ENCODE peak calls at places on chromosomes 3 and 15, in five cellular contexts. X is bronchial epithelial cell, F is left ventricle myocardium inferior, C is cardiac fibroblast, D is fibroblast of pulmonary artery. Z is an unnamed sample.

GRCh38 chr3:126515066-126515706 is 2.4 kb downstream of the UROC1 start:
- DNase-seq in X (no peak), D (no peak), F (no peak), C (no peak), Z (no peak)

GRCh38 chr15:57572463-57572862 is 19.2 kb upstream of the MYZAP start:
- DNase-seq in C (no peak), F (no peak), X (no peak), D (no peak), Z (no peak)

GRCh38 chr3:28334552-28334951 is 14.0 kb upstream of the ZCWPW2 start:
- DNase-seq in D (peak), C (peak), F (no peak), X (no peak), Z (no peak)

GRCh38 chr3:190265126-190265525 is 57.1 kb downstream of the CLDN1 start:
- DNase-seq in D (peak), F (no peak), X (peak), C (no peak), Z (no peak)

GRCh38 chr15:69380100-69380725 is 33.9 kb upstream of the KIF23 start:
- DNase-seq in F (no peak), X (no peak), D (peak), C (peak), Z (no peak)

GRCh38 chr3:129662230-129662629 is 55.8 kb upstream of the PLXND1 start:
- DNase-seq in D (no peak), C (no peak), F (no peak), X (peak), Z (no peak)

GRCh38 chr3:79167651-79168416 is 600.0 kb downstream of the ROBO1 start:
- DNase-seq in D (peak), X (peak), F (no peak), C (peak), Z (no peak)

GRCh38 chr15:62624541-62625399 is 417.8 kb upstream of the TPM1 start:
- DNase-seq in F (no peak), X (peak), D (peak), C (peak), Z (peak)

GRCh38 chr3:100629728-100630127 is 20.3 kb downstream of the ADGRG7 start:
- DNase-seq in C (no peak), D (no peak), F (no peak), X (peak), Z (no peak)

GRCh38 chr3:167491626-167492025 is 17.8 kb upstream of the SERPINI2 start:
- DNase-seq in C (no peak), X (no peak), D (no peak), F (no peak), Z (no peak)

GRCh38 chr15:67039349-67040075 is 25.9 kb upstream of the SMAD3 start:
- DNase-seq in D (no peak), C (no peak), X (peak), F (no peak), Z (no peak)

GRCh38 chr15:69253156-69253555 is 45.6 kb upstream of the PAQR5 start:
- DNase-seq in C (peak), D (peak), F (peak), X (peak), Z (peak)

GRCh38 chr15:93033434-93034045 is 55.5 kb downstream of the RGMA start:
- DNase-seq in X (no peak), D (no peak), F (no peak), C (no peak), Z (no peak)

GRCh38 chr3:151168269-151169094 is 34.5 kb downstream of the GPR171 start:
- DNase-seq in D (peak), C (peak), X (peak), F (peak), Z (no peak)

GRCh38 chr3:195247863-195248189 is 23.1 kb downstream of the XXYLT1 start:
- DNase-seq in C (no peak), D (no peak), F (no peak), X (no peak), Z (no peak)

GRCh38 chr15:62323353-62323752 is 158.3 kb upstream of the C2CD4B start:
- DNase-seq in X (no peak), F (no peak), D (no peak), C (no peak), Z (no peak)

GRCh38 chr15:60392986-60393811 is 4.6 kb downstream of the ANXA2 start:
- DNase-seq in X (peak), F (peak), D (peak), C (peak), Z (peak)

GRCh38 chr3:1207904-1208303 is 115.1 kb downstream of the CNTN6 start:
- DNase-seq in F (no peak), X (no peak), D (no peak), C (no peak), Z (no peak)

GRCh38 chr15:25545017-25545416 is 106.2 kb upstream of the UBE3A start:
- DNase-seq in D (peak), C (no peak), X (peak), F (no peak), Z (peak)

GRCh38 chr15:51812598-51812997 is 16.9 kb upstream of the TMOD3 start:
- DNase-seq in C (no peak), F (no peak), X (no peak), D (no peak), Z (no peak)

GRCh38 chr15:70254186-70254974 is 156.7 kb upstream of the TLE3 start:
- DNase-seq in X (no peak), F (no peak), D (no peak), C (no peak), Z (no peak)

GRCh38 chr3:19543212-19543841 is 390.7 kb downstream of the EFHB start:
- DNase-seq in F (no peak), C (peak), X (peak), D (peak), Z (peak)

GRCh38 chr3:4982773-4983738 is 3.8 kb downstream of the BHLHE40 start:
- DNase-seq in X (peak), F (no peak), D (peak), C (peak), Z (no peak)

GRCh38 chr3:104632947-104633346 is 733.8 kb upstream of the ALCAM start:
- DNase-seq in D (no peak), X (peak), C (peak), F (no peak), Z (no peak)

GRCh38 chr15:81181220-81181619 is 15.5 kb upstream of the IL16 start:
- DNase-seq in X (no peak), F (no peak), C (no peak), D (no peak), Z (no peak)

GRCh38 chr3:193560091-193560490 is 5.4 kb upstream of the ATP13A4 start:
- DNase-seq in D (no peak), F (no peak), C (no peak), X (no peak), Z (no peak)

GRCh38 chr3:126990890-126991289 is 8.0 kb downstream of the PLXNA1 start:
- DNase-seq in F (no peak), X (no peak), D (no peak), C (no peak), Z (no peak)

GRCh38 chr3:90092994-90093393 is 985.6 kb downstream of the EPHA3 start:
- DNase-seq in F (no peak), D (peak), C (peak), X (peak), Z (no peak)

GRCh38 chr3:152196782-152197181 is 71.9 kb upstream of the MBNL1 start:
- DNase-seq in X (no peak), D (no peak), F (no peak), C (no peak), Z (no peak)
- H3K4me3 ChIP-seq in X (no peak), D (no peak), F (peak), C (no peak), Z (no peak)

GRCh38 chr15:59290311-59291213 is 82.1 kb downstream of the MYO1E start:
- DNase-seq in D (no peak), X (no peak), F (no peak), C (no peak), Z (no peak)
- H3K4me3 ChIP-seq in D (no peak), X (no peak), F (no peak), C (no peak), Z (no peak)

GRCh38 chr3:146503459-146504202 is 34.3 kb upstream of the PLSCR2 start:
- DNase-seq in D (peak), C (peak), F (no peak), X (peak), Z (peak)
- H3K4me3 ChIP-seq in D (no peak), C (no peak), F (no peak), X (peak), Z (no peak)

DNA sequence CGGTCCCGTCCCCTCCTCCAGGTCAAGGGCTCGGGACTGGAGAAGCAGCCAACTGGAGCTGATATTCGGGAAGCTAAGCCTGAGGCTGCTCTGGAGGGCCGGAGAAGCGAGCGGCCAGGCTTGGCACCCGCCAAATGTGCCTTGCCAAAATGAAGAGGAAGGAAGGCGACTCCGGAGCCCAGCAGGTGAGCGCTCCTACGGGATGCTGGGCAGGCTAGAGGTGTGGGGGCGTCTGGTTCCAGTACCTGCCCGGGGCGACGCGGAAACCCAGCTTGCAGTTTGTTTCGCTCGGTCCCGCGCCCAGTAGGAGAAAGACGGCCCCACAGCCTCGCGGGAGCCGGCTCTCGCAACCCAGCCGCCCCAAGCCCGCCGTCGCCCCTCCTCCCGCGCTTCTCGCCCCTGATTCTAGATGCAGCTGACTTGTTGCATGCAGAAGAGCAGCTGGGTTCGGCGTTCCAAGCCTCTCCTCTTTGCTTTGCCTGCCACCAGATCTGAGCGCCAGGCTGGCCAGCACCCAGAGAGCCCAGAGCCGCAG is 16.1 kb upstream of the AEN start:
- DNase-seq in D (no peak), X (no peak), F (no peak), C (no peak), Z (no peak)
- H3K4me3 ChIP-seq in D (no peak), X (no peak), F (peak), C (no peak), Z (no peak)

DNA sequence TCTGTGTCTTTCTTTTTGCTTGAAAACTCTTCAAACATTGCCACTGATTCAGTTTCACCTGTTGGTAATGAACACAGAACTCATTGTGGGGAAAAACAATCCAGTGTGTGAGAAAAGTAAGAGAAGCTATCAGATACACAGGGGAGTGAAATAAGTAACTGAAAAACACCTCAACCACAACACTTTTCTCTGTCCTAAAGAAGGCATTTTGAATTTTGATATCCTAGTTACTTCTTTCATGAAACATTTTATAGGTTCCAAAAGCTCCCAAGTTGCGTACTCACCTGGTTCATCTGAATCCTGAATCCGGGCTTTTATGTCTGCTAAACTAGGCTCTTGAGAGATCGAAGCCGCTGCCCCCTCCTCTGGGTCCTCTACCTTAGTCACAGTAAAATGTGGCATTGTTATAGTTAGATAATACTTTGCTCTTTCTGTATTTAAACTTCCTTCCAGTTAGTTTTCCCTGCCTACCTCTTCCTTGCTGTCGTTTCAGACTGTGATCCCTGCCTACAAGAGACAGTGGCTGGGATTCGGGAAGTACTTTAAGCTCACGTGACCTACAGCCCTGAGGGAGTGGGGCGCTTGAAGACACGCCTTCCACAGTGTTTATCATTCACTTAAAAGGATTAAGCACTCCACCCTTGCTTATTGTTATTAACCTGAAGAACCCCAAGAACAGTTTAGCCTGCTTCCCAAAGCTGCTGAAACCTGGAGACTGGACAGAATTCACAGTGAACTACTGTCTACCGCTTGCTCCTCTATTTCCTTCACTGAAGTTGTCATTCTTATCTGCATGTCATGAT is 19.1 kb downstream of the SLC12A6 start:
- DNase-seq in X (peak), C (peak), D (peak), F (peak), Z (peak)
- H3K4me3 ChIP-seq in X (peak), C (peak), D (peak), F (peak), Z (peak)

DNA sequence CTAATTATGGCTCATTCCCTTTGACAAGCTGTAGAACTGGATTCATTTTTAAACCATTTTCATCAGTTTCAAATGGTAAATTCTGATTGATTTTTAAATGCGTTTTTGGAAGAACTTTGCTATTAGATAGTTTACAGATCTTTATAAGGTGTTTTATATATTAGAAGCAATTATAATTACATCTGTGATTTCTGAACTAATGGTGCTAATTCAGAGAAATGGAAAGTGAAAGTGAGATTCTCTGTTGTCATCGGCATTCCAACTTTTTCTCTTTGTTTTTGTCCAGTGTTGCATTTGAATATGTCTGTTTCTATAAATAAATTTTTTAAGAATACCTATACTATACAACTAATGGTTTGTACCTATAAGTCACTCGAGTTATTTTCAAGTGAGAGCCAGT is 62.7 kb downstream of the PXYLP1 start:
- DNase-seq in C (peak), X (no peak), F (no peak), D (no peak), Z (no peak)
- H3K4me3 ChIP-seq in C (peak), X (peak), F (peak), D (peak), Z (peak)

GRCh38 chr3:149989307-149989706 is 18.6 kb upstream of the PFN2 start:
- DNase-seq in D (no peak), F (no peak), X (no peak), C (no peak), Z (no peak)
- H3K4me3 ChIP-seq in D (no peak), F (no peak), X (no peak), C (no peak), Z (no peak)

DNA sequence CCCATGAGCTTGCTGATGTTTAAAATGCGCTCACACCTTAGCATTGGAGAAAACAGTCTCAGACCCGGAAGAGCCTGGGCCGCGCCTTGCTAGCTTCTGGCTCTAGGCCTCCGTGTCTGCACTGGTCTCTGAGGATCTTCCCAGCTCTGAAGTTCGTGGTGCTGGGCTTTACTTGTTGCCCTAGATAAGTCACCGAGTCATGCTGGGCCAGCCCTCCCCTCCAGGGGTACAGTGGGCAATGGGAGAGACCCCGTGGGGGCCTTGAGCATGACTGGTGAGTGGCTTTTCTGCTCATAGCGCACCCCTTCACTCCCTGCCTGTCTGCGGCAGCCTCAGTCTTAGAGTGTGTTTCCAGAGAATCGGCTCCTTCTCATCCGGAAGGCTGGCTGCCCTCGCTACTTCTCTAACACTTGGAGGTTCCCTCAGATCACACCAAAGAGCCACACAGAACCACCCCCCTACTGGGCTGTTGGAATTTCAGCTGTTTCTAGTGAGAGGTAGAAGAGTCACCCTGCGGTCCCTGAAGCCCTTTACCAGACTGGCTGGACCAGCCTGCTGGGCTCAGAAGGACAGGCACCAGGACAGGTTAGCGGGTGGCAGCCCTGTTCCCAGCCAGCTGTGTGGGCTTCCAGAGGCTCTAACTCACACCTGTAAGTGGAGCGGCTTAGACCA is 17.7 kb downstream of the ALDH1A3 start:
- DNase-seq in D (no peak), X (no peak), F (no peak), C (no peak), Z (no peak)
- H3K4me3 ChIP-seq in D (no peak), X (no peak), F (no peak), C (no peak), Z (no peak)